ENCODE peak calls at places on chromosomes 5 and 9, in eight cellular contexts. S is sigmoid colon; C is A549; D is colonic mucosa; V is neuronal stem cell; B is mucosa of descending colon; L is adipocyte; F is CD8-positive, alpha-beta memory T cell. M is an unnamed sample. For H3K4me1, the result is how much of the 10 kb centered on the place peaks cover.

GRCh38 chr9:118444403-118444802 is 740.2 kb downstream of the TLR4 start:
- DNase-seq in D (no peak), B (no peak), C (no peak), L (no peak), V (no peak), F (no peak), S (no peak), M (no peak)

GRCh38 chr5:1737790-1738405 is 61.7 kb downstream of the MRPL36 start:
- DNase-seq in S (no peak), D (no peak), V (no peak), F (peak), L (peak), C (peak), B (no peak), M (peak)

GRCh38 chr9:108168451-108168850 is 678.9 kb upstream of the KLF4 start:
- DNase-seq in C (no peak), B (no peak), F (no peak), D (no peak), V (no peak), S (no peak), L (peak), M (no peak)

GRCh38 chr5:176360894-176361436 is 599 bp downstream of the KIAA1191 start:
- DNase-seq in B (no peak), F (no peak), C (no peak), S (no peak), V (peak), L (peak), D (peak), M (no peak)

GRCh38 chr9:134301387-134302129 is 24.7 kb upstream of the RXRA start:
- DNase-seq in D (no peak), F (peak), S (no peak), V (no peak), C (no peak), B (peak), L (no peak), M (no peak)

GRCh38 chr9:136216541-136217240 is 11.8 kb upstream of the LHX3 start:
- DNase-seq in F (no peak), S (no peak), V (no peak), L (no peak), D (no peak), C (no peak), B (no peak), M (no peak)

GRCh38 chr5:42621242-42621641 is 135.4 kb upstream of the CCDC152 start:
- DNase-seq in F (no peak), D (no peak), C (no peak), V (no peak), S (no peak), L (no peak), B (no peak), M (no peak)

GRCh38 chr5:4614088-4614487 is 526.0 kb upstream of the ADAMTS16 start:
- DNase-seq in S (no peak), F (no peak), C (no peak), L (no peak), V (no peak), D (no peak), B (no peak), M (no peak)

GRCh38 chr5:180135967-180136641 is 64.5 kb upstream of the RNF130 start:
- DNase-seq in F (no peak), B (peak), L (no peak), D (no peak), C (no peak), V (no peak), S (peak), M (peak)

GRCh38 chr5:139134906-139135305 is 63.3 kb downstream of the SIL1 start:
- DNase-seq in V (no peak), S (no peak), D (no peak), C (no peak), B (no peak), L (no peak), F (no peak), M (no peak)

GRCh38 chr5:5589146-5589826 is 166.8 kb downstream of the ICE1 start:
- DNase-seq in V (no peak), S (no peak), B (no peak), C (no peak), L (no peak), D (no peak), F (no peak), M (no peak)

GRCh38 chr9:83410701-83411100 is 127.5 kb downstream of the FRMD3 start:
- DNase-seq in F (no peak), B (no peak), L (no peak), V (no peak), C (no peak), S (no peak), D (no peak), M (no peak)

GRCh38 chr9:136546697-136547481 is 1.0 kb upstream of the NOTCH1 start:
- DNase-seq in V (no peak), S (peak), B (peak), F (peak), L (peak), D (peak), C (peak), M (peak)

GRCh38 chr5:68237715-68238114 is 22.2 kb downstream of the PIK3R1 start:
- DNase-seq in C (no peak), F (no peak), B (no peak), S (no peak), D (no peak), V (no peak), L (no peak), M (no peak)
- H3K4me1 ChIP-seq in C (under half), F (half or more), B (under half), S (half or more), D (under half), V (under half), L (half or more), M (half or more)

GRCh38 chr9:77016111-77016525 is 3.3 kb upstream of the FOXB2 start:
- DNase-seq in F (no peak), D (no peak), S (no peak), V (peak), C (no peak), B (no peak), L (no peak), M (no peak)
- H3K4me1 ChIP-seq in F (under half), D (under half), S (half or more), V (under half), C (under half), B (under half), L (under half), M (half or more)

GRCh38 chr5:100130307-100130706 is 404.9 kb upstream of the FAM174A start:
- DNase-seq in V (no peak), S (no peak), B (no peak), L (no peak), D (no peak), C (no peak), F (no peak), M (no peak)
- H3K4me1 ChIP-seq in V (under half), S (under half), B (under half), L (under half), D (under half), C (under half), F (under half), M (under half)

GRCh38 chr5:72460413-72460812 is 46.8 kb downstream of the ZNF366 start:
- DNase-seq in L (no peak), F (no peak), C (no peak), V (no peak), B (no peak), S (no peak), D (no peak), M (no peak)
- H3K4me1 ChIP-seq in L (under half), F (under half), C (under half), V (under half), B (under half), S (under half), D (under half), M (under half)

M was measured in stomach.